ENCODE peak calls at places on chromosomes 1 and 21, in five cellular contexts. Z, X, B, K and M are unnamed samples.

GRCh38 chr1:68093737-68094136 is 43.3 kb upstream of the DIRAS3 start:
- DNase-seq in Z (no peak), X (no peak), B (no peak), K (no peak), M (no peak)

GRCh38 chr1:28123461-28123961 is 35.1 kb upstream of the EYA3 start:
- DNase-seq in Z (no peak), X (no peak), B (no peak), K (no peak), M (no peak)

GRCh38 chr1:14304381-14304865 is 294.1 kb upstream of the KAZN start:
- DNase-seq in Z (no peak), X (no peak), B (no peak), K (no peak), M (no peak)

GRCh38 chr1:243253927-243254232 is 1.2 kb downstream of the CEP170 start:
- DNase-seq in Z (no peak), X (no peak), B (no peak), K (no peak), M (no peak)

GRCh38 chr1:72636636-72637035 is 354.3 kb upstream of the NEGR1 start:
- DNase-seq in Z (no peak), X (no peak), B (no peak), K (no peak), M (no peak)

GRCh38 chr1:248841702-248842395 is 3.8 kb downstream of the ZNF672 start:
- DNase-seq in Z (peak), X (no peak), B (no peak), K (no peak), M (no peak)

GRCh38 chr1:228162286-228163003 is 3.2 kb upstream of the IBA57 start:
- DNase-seq in Z (peak), X (peak), B (peak), K (no peak), M (no peak)

GRCh38 chr1:184888505-184888904 is 85.8 kb downstream of the NIBAN1 start:
- DNase-seq in Z (no peak), X (no peak), B (no peak), K (no peak), M (no peak)

GRCh38 chr1:6365047-6365446 is 28.5 kb downstream of the ACOT7 start:
- DNase-seq in Z (no peak), X (no peak), B (no peak), K (no peak), M (no peak)

GRCh38 chr1:41917835-41918449 is 780 bp downstream of the HIVEP3 start:
- DNase-seq in Z (peak), X (no peak), B (peak), K (no peak), M (no peak)

GRCh38 chr1:12356004-12356890 is 126.4 kb downstream of the VPS13D start:
- DNase-seq in Z (no peak), X (no peak), B (no peak), K (no peak), M (no peak)

GRCh38 chr21:25490742-25491141 is 116.5 kb downstream of the MRPL39 start:
- DNase-seq in Z (no peak), X (no peak), B (no peak), K (no peak), M (no peak)

GRCh38 chr1:97936976-97937375 is 16.1 kb upstream of the DPYD start:
- DNase-seq in Z (no peak), X (no peak), B (no peak), K (no peak), M (no peak)

GRCh38 chr1:106600626-106601025 is 455.8 kb upstream of the PRMT6 start:
- DNase-seq in Z (no peak), X (no peak), B (no peak), K (no peak), M (no peak)

GRCh38 chr1:19390901-19391595 is 78.9 kb downstream of the SLC66A1 start:
- DNase-seq in Z (peak), X (peak), B (peak), K (peak), M (peak)

GRCh38 chr1:192559115-192560006 is 16.2 kb upstream of the RGS1 start:
- DNase-seq in Z (no peak), X (no peak), B (no peak), K (no peak), M (no peak)

GRCh38 chr1:202319381-202320080 is 22.2 kb downstream of the UBE2T start:
- DNase-seq in Z (no peak), X (no peak), B (no peak), K (no peak), M (no peak)

GRCh38 chr1:170414989-170415733 is 116.8 kb upstream of the GORAB start:
- DNase-seq in Z (no peak), X (no peak), B (no peak), K (no peak), M (no peak)

GRCh38 chr1:39508266-39508665 is 16.8 kb downstream of the BMP8A start:
- DNase-seq in Z (no peak), X (no peak), B (no peak), K (no peak), M (no peak)

GRCh38 chr1:180195401-180195800 is 34.7 kb upstream of the LHX4 start:
- DNase-seq in Z (no peak), X (no peak), B (no peak), K (no peak), M (no peak)

GRCh38 chr1:68495532-68495931 is 1.4 kb downstream of the DEPDC1 start:
- DNase-seq in Z (no peak), X (no peak), B (no peak), K (no peak), M (no peak)

GRCh38 chr1:243343970-243344749 is 88.3 kb downstream of the SDCCAG8 start:
- DNase-seq in Z (peak), X (no peak), B (no peak), K (peak), M (no peak)

GRCh38 chr1:180382326-180383115 is 119.9 kb downstream of the ACBD6 start:
- DNase-seq in Z (no peak), X (no peak), B (no peak), K (no peak), M (no peak)

GRCh38 chr21:29726061-29726460 is 213.7 kb downstream of the GRIK1 start:
- DNase-seq in Z (no peak), X (no peak), B (no peak), K (no peak), M (no peak)

GRCh38 chr1:176801553-176802020 is 338.6 kb downstream of the PAPPA2 start:
- DNase-seq in Z (no peak), X (no peak), B (no peak), K (no peak), M (no peak)

GRCh38 chr1:7616076-7616833 is 154.8 kb upstream of the VAMP3 start:
- DNase-seq in Z (peak), X (no peak), B (peak), K (no peak), M (no peak)

GRCh38 chr21:45975017-45975595 is 6.5 kb upstream of the COL6A1 start:
- DNase-seq in Z (peak), X (no peak), B (peak), K (no peak), M (no peak)

GRCh38 chr1:201295861-201296260 is 12.6 kb downstream of the PKP1 start:
- DNase-seq in Z (no peak), X (no peak), B (no peak), K (no peak), M (no peak)

GRCh38 chr1:3638676-3639075 is 11.2 kb downstream of the WRAP73 start:
- DNase-seq in Z (no peak), X (no peak), B (no peak), K (no peak), M (no peak)

GRCh38 chr21:42560517-42561179 is 47.0 kb downstream of the SLC37A1 start:
- DNase-seq in Z (no peak), X (no peak), B (no peak), K (no peak), M (no peak)

GRCh38 chr1:236058141-236058626 is 6.7 kb downstream of the NID1 start:
- DNase-seq in Z (no peak), X (no peak), B (no peak), K (peak), M (no peak)

GRCh38 chr1:86965012-86965826 is 50.8 kb downstream of the HS2ST1 start:
- DNase-seq in Z (peak), X (no peak), B (no peak), K (no peak), M (no peak)

DNA sequence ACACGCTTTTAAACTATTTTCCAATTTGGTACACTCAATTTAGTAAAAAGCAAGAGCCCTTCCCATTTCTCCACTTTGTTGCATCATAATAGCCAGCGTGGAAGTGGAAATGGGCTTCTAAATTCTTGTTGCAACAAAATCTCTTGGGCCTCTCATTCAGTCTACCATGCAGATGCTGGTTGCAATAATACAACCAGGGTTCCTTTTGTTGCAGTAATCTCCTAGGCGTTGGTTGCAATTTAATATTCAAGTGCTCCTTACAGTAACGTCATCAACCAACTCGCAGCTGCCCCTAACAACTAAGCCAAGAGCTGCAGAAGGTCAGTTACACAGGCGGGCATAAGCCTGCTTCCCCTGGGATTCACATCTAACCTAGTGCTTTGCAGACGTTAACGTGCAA is 2.7 kb upstream of the HDGF start:
- DNase-seq in Z (no peak), X (no peak), B (no peak), K (no peak), M (no peak)
- H3K27ac ChIP-seq in Z (peak), X (no peak), B (no peak), K (no peak), M (no peak)

GRCh38 chr1:204457665-204458064 is 36.9 kb downstream of the PIK3C2B start:
- DNase-seq in Z (no peak), X (no peak), B (no peak), K (no peak), M (no peak)
- TF ChIP-seq POLR2AphosphoS5 in Z (no peak), X (no peak), B (no peak), K (no peak), M (no peak)

DNA sequence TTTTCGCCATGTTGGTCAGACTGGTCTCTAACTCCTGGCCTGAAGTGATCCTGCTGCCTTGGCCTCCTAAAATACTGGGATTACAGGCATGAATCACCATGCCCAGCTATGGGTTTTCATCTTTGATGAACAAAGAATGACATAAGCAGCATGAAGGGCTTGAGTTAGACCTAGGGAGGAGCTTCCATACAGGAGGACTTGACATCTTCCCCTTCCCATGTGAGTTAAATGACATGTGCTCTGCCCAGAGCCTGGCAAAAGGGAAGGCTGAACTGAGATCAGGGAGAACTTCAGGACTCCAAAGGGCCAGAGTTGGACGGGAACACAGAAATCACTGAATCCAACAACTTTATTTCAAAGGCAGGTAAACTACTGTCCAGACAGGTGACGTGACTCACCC is 7.4 kb downstream of the NHLH1 start:
- DNase-seq in Z (no peak), X (no peak), B (no peak), K (no peak), M (no peak)
- H3K27ac ChIP-seq in Z (peak), X (peak), B (no peak), K (no peak), M (no peak)

GRCh38 chr1:179025125-179025974 is at the start of gene FAM20B:
- DNase-seq in Z (peak), X (peak), B (peak), K (peak), M (no peak)
- TF ChIP-seq POLR2AphosphoS5 in Z (peak), X (no peak), B (no peak), K (no peak), M (peak)